ENCODE peak calls at places on chromosomes 5 and 9, in seven cellular contexts. J, S, F, H, R, M and W are unnamed samples.

GRCh38 chr5:165138261-165138660 is 1632.8 kb downstream of the MAT2B start:
- DNase-seq in H (no peak), M (no peak), R (no peak), S (no peak), J (no peak), F (no peak), W (no peak)

GRCh38 chr5:64594601-64595518 is 89.0 kb downstream of the RGS7BP start:
- DNase-seq in J (no peak), R (no peak), S (no peak), M (no peak), F (peak), H (no peak), W (no peak)

GRCh38 chr5:127417534-127417933 is 99.9 kb upstream of the PRRC1 start:
- DNase-seq in M (no peak), S (no peak), H (no peak), J (no peak), F (no peak), R (no peak), W (no peak)

GRCh38 chr9:21694424-21694823 is 108.0 kb upstream of the MTAP start:
- DNase-seq in M (no peak), J (no peak), R (no peak), S (no peak), F (no peak), H (no peak), W (no peak)

GRCh38 chr9:100088202-100088601 is 10.6 kb downstream of the ERP44 start:
- DNase-seq in J (no peak), M (no peak), F (no peak), R (no peak), S (no peak), H (no peak), W (no peak)

GRCh38 chr5:154042751-154043150 is 4.0 kb downstream of the MFAP3 start:
- DNase-seq in F (no peak), M (no peak), H (no peak), J (no peak), S (no peak), R (no peak), W (no peak)

GRCh38 chr5:73132759-73133158 is 12.4 kb downstream of the TMEM171 start:
- DNase-seq in F (no peak), S (no peak), R (no peak), J (no peak), M (no peak), H (no peak), W (no peak)

GRCh38 chr5:69517763-69518212 is 25.2 kb downstream of the OCLN start:
- DNase-seq in F (peak), H (no peak), M (no peak), R (no peak), S (no peak), J (no peak), W (no peak)

GRCh38 chr5:127643607-127644006 is 5.3 kb upstream of the CTXN3 start:
- DNase-seq in S (no peak), H (no peak), R (no peak), F (no peak), M (no peak), J (no peak), W (no peak)

GRCh38 chr5:62460578-62460983 is 48.0 kb downstream of the IPO11 start:
- DNase-seq in R (no peak), J (no peak), S (no peak), M (no peak), F (peak), H (no peak), W (no peak)

GRCh38 chr5:36703245-36703860 is 96.9 kb downstream of the SLC1A3 start:
- DNase-seq in R (no peak), H (no peak), M (peak), S (no peak), F (no peak), J (no peak), W (no peak)

GRCh38 chr9:134570726-134571325 is 70.8 kb upstream of the COL5A1 start:
- DNase-seq in R (no peak), S (no peak), M (peak), F (no peak), H (no peak), J (peak), W (no peak)

GRCh38 chr5:84255318-84255717 is 129.4 kb downstream of the EDIL3 start:
- DNase-seq in H (no peak), F (peak), S (no peak), M (no peak), J (no peak), R (no peak), W (no peak)

GRCh38 chr5:132747064-132747692 is at the start of gene CCNI2:
- DNase-seq in R (peak), M (no peak), F (peak), S (no peak), J (peak), H (peak), W (peak)

GRCh38 chr5:107893642-107894041 is 222.9 kb upstream of the EFNA5 start:
- DNase-seq in R (no peak), S (no peak), F (no peak), M (no peak), H (no peak), J (no peak), W (no peak)

GRCh38 chr5:172107606-172108005 is 80.4 kb downstream of the STK10 start:
- DNase-seq in M (no peak), S (no peak), J (no peak), H (no peak), F (peak), R (no peak), W (no peak)

GRCh38 chr5:173321886-173322285 is 6.3 kb downstream of the STC2 start:
- DNase-seq in F (no peak), J (no peak), R (no peak), H (no peak), M (no peak), S (no peak), W (no peak)

GRCh38 chr5:115541586-115541985 is 3.0 kb downstream of the FEM1C start:
- DNase-seq in F (no peak), J (no peak), R (no peak), H (no peak), S (no peak), M (no peak), W (no peak)

GRCh38 chr9:8718121-8718725 is 918.6 kb upstream of the DMAC1 start:
- DNase-seq in M (no peak), H (no peak), S (no peak), R (no peak), F (no peak), J (no peak), W (no peak)

GRCh38 chr5:160369990-160370712 is at the start of gene C1QTNF2:
- DNase-seq in S (peak), J (peak), F (peak), R (no peak), M (peak), H (no peak), W (peak)

GRCh38 chr5:52800394-52801213 is 12.9 kb downstream of the ITGA1 start:
- DNase-seq in R (peak), S (peak), J (peak), H (peak), F (peak), M (peak), W (peak)

GRCh38 chr5:150562832-150563231 is 54.9 kb downstream of the NDST1 start:
- DNase-seq in F (peak), M (peak), R (no peak), H (no peak), J (peak), S (peak), W (peak)

GRCh38 chr5:150411245-150411979 is 1.3 kb downstream of the CD74 start:
- DNase-seq in J (peak), F (no peak), R (peak), S (peak), H (peak), M (peak), W (peak)

GRCh38 chr5:39459091-39459490 is 34.3 kb upstream of the DAB2 start:
- DNase-seq in S (no peak), M (no peak), H (no peak), F (peak), J (no peak), R (no peak), W (no peak)

GRCh38 chr5:135393229-135393628 is 5.8 kb downstream of the MACROH2A1 start:
- DNase-seq in M (no peak), F (no peak), J (no peak), H (no peak), R (no peak), S (no peak), W (no peak)

GRCh38 chr9:68708089-68708488 is 3.0 kb downstream of the PIP5K1B start:
- DNase-seq in F (no peak), S (no peak), J (no peak), H (no peak), R (no peak), M (no peak), W (no peak)

GRCh38 chr9:26725573-26725972 is 167.0 kb downstream of the CAAP1 start:
- DNase-seq in R (no peak), J (no peak), H (no peak), S (no peak), F (no peak), M (no peak), W (no peak)

GRCh38 chr9:116695441-116695840 is 8.3 kb downstream of the TRIM32 start:
- DNase-seq in R (no peak), F (no peak), H (no peak), S (no peak), J (no peak), M (no peak), W (no peak)

GRCh38 chr9:22097712-22098111 is 88.6 kb upstream of the CDKN2B start:
- DNase-seq in J (no peak), H (no peak), R (no peak), M (no peak), F (no peak), S (peak), W (no peak)

GRCh38 chr9:35954942-35955546 is 2.9 kb downstream of the OR2S2 start:
- DNase-seq in F (peak), H (peak), S (peak), R (peak), J (peak), M (no peak), W (peak)

GRCh38 chr5:179163236-179164155 is 103.3 kb downstream of the ZNF354C start:
- DNase-seq in S (no peak), R (no peak), H (no peak), M (peak), F (no peak), J (peak), W (no peak)

GRCh38 chr5:68225188-68225910 is 9.8 kb downstream of the PIK3R1 start:
- DNase-seq in F (peak), J (peak), H (no peak), M (peak), R (no peak), S (peak), W (peak)

GRCh38 chr5:110321117-110321516 is 405.4 kb downstream of the TMEM232 start:
- DNase-seq in R (no peak), S (no peak), F (no peak), J (no peak), H (no peak), M (no peak), W (no peak)

GRCh38 chr5:179023528-179024189 is at the start of gene ZNF879:
- DNase-seq in R (peak), M (peak), J (peak), H (peak), S (peak), F (peak), W (peak)

GRCh38 chr5:114308017-114308416 is 53.9 kb upstream of the KCNN2 start:
- DNase-seq in S (no peak), R (no peak), H (no peak), M (no peak), J (no peak), F (no peak), W (no peak)

GRCh38 chr5:31496301-31496700 is 35.6 kb downstream of the DROSHA start:
- DNase-seq in S (no peak), H (no peak), J (no peak), M (no peak), F (no peak), R (no peak), W (no peak)

GRCh38 chr5:87722286-87722685 is 309.6 kb upstream of the CCNH start:
- DNase-seq in R (no peak), F (no peak), H (no peak), M (no peak), J (no peak), S (no peak), W (no peak)

GRCh38 chr5:105350406-105351140 is 1788.0 kb upstream of the NUDT12 start:
- DNase-seq in F (peak), S (no peak), R (no peak), J (no peak), H (no peak), M (no peak), W (no peak)

GRCh38 chr5:164580155-164580554 is 1074.7 kb downstream of the MAT2B start:
- DNase-seq in M (no peak), F (no peak), J (no peak), H (no peak), S (no peak), R (no peak), W (no peak)

GRCh38 chr9:95130484-95130883 is 187.0 kb downstream of the FANCC start:
- DNase-seq in M (no peak), J (no peak), H (no peak), R (no peak), S (no peak), F (no peak), W (no peak)

GRCh38 chr9:95129651-95130291 is 187.7 kb downstream of the FANCC start:
- DNase-seq in H (no peak), S (no peak), F (no peak), R (no peak), M (no peak), J (no peak), W (no peak)

GRCh38 chr9:95132406-95133350 is 184.8 kb downstream of the FANCC start:
- DNase-seq in J (no peak), H (no peak), R (no peak), M (no peak), F (no peak), S (no peak), W (no peak)

GRCh38 chr9:95133351-95133724 is 184.2 kb downstream of the FANCC start:
- DNase-seq in F (no peak), R (no peak), J (no peak), H (no peak), S (no peak), M (no peak), W (no peak)

GRCh38 chr9:95131023-95131943 is 186.2 kb downstream of the FANCC start:
- DNase-seq in M (no peak), R (peak), S (peak), F (peak), J (peak), H (no peak), W (peak)
- H3K27ac ChIP-seq in M (no peak), R (no peak), S (no peak), F (no peak), J (peak), H (no peak), W (peak)

DNA sequence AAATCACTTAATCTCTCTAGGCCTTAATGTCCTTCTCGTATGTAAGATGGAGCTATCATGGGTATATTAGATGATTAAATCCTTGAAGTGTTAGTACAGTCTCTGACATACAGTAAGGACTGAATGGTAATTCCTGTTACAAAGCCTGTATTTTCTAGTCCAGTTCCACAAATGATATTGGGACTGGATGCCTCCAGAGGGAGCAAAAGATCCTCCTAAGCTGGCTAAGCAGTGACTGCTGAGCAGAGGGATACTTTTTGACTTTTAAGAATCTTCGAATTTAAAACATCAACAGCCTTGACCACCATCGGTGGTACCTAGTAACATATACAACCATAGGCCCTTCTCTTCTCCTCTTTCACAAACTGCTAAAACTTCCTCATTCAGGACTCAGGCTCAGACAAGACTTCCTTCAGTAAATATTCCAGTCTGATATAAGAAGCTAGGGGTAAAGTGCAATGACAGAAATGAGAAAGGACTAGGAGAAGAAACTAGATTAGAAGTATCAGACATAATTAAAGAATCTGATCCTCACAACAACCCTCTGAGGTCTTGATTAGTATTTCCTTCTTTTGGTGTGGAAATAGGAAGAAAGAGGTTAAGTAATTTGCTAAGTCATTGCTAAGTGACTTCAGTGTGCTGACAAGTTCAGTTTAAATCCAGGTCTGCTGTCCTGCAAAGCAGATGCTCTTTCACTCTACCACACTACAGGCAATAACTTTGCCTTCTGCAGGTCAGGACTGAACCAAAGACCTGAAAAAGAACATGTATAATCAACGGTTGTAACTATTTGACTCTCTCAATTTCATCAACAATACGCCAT is 13.9 kb downstream of the PTAR1 start:
- DNase-seq in R (no peak), M (no peak), S (no peak), J (no peak), F (peak), H (no peak), W (no peak)
- TF ChIP-seq CTCF in R (no peak), M (no peak), S (no peak), J (no peak), F (peak), H (no peak), W (no peak)

DNA sequence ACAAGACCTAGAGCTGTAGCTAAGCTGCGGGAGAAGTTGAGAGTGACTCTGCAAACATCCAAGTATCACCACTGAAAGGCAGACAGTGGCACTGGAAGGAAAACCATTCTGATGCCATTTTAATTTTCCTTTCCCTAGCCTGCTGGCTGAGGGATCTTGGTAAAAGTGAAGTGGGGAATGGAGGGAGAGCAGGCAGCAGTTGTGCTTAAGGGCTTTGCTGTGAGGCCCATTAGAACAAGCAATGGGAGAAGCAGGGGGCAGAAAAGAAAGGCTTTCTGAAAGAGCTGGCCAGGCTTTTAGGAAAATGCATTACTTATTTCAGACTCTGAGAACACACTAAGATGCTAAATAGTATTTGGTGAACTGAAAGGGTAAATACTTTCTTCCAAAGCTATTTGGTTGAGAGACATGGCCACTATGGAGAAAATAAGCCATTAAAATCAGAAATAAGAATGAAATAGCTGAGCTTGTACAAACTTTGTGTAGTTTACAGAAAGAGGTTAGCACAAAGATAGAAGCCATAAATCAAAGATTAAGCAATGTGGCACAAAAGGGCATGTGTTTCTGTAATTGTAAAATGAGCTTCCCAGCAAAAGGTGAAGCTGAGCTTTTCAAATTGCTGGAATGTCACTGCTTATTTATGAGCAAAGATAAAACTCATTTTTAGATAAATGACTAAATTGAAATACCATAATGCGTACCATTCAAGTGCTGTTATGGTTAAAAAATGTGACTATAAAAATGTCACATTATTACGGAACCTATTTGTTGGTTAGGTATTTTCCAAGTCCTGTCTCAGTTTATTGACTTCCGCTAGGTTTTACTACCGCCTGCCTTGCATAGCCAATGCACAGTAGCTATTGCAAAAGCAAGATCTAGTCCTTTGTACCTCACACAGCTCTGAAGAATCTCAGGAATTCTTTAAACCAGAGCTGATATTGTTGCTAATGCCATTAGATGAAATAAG is 20.8 kb downstream of the SNCAIP start:
- DNase-seq in J (no peak), H (no peak), S (peak), R (no peak), F (no peak), M (no peak), W (no peak)
- H3K27ac ChIP-seq in J (no peak), H (no peak), S (no peak), R (no peak), F (no peak), M (no peak), W (no peak)

DNA sequence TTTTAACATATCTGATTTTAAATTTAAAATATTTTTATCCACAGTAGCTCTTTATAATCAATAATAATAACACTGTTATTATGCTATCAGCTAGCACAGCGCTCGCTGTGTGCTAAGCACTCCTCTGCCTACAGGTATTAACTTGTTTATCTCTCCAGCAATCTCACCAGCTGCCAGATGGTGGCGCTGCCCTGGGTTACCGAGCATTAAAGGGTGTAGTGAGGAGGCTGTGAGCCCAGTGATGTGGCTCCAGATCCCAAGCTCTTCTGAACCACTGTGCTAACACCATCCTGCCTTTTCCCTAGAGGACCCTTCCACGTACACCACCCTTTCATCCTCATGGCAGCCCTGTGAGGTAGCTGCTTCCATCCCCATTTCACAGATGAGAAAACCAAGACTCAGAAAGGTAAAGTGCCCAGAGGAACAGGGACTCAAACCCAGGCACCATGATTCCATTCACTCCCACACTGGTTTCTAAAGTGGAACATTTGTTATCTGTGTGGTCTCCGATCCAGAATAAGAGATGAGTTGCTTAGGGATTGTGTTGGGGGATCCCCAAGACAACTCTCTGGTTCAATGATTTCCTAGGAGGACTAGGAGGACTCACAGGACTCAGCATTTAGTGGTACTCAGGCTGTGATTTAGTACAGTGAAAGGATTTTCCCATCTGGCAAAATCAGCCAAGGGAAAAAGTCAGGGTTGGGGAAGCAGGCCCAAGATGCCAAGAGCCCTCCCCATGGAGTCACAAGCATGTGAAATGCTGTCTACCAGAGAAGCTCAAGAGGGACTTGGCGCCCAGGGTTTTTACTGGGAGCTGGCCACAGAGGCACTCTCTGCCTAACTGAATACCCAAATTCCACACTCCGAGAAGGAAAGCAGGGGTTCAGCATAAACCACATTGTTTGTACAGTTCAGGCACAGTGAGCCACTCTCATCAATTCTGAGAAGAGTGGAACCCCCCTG is 7.0 kb downstream of the IGFBPL1 start:
- DNase-seq in S (peak), M (no peak), J (no peak), F (peak), R (no peak), H (no peak), W (peak)
- TF ChIP-seq CTCF in S (no peak), M (no peak), J (no peak), F (peak), R (no peak), H (no peak), W (peak)